ENCODE peak calls at places on chromosomes 11 and 22, in eight cellular contexts. One of them, this sample, is unnamed.

GRCh38 chr11:69156673-69157155 is 979 bp downstream of the SMIM38 start:
- DNase-seq in IMR-90: peak
- DNase-seq in neuronal stem cell: no peak
- DNase-seq in mesendoderm: no peak
- DNase-seq in GM23248: peak
- DNase-seq in SK-N-MC: no peak
- DNase-seq in keratinocyte: no peak
- DNase-seq in neural progenitor cell: no peak
- DNase-seq in this sample: no peak

GRCh38 chr11:79931692-79932091 is 490.9 kb upstream of the TENM4 start:
- DNase-seq in keratinocyte: no peak
- DNase-seq in SK-N-MC: no peak
- DNase-seq in IMR-90: no peak
- DNase-seq in neural progenitor cell: no peak
- DNase-seq in mesendoderm: peak
- DNase-seq in neuronal stem cell: no peak
- DNase-seq in GM23248: no peak
- DNase-seq in this sample: no peak

GRCh38 chr11:1161410-1162152 is 3.8 kb downstream of the MUC5AC start:
- DNase-seq in neuronal stem cell: no peak
- DNase-seq in neural progenitor cell: no peak
- DNase-seq in IMR-90: no peak
- DNase-seq in mesendoderm: no peak
- DNase-seq in SK-N-MC: no peak
- DNase-seq in GM23248: no peak
- DNase-seq in keratinocyte: no peak
- DNase-seq in this sample: peak

GRCh38 chr11:34311126-34311525 is 46.7 kb downstream of the ABTB2 start:
- DNase-seq in keratinocyte: no peak
- DNase-seq in SK-N-MC: no peak
- DNase-seq in neural progenitor cell: no peak
- DNase-seq in mesendoderm: no peak
- DNase-seq in GM23248: no peak
- DNase-seq in neuronal stem cell: no peak
- DNase-seq in IMR-90: no peak
- DNase-seq in this sample: no peak

GRCh38 chr11:124669193-124669592 is 4.3 kb downstream of the SIAE start:
- DNase-seq in GM23248: peak
- DNase-seq in IMR-90: peak
- DNase-seq in mesendoderm: peak
- DNase-seq in SK-N-MC: no peak
- DNase-seq in neural progenitor cell: peak
- DNase-seq in keratinocyte: no peak
- DNase-seq in neuronal stem cell: no peak
- DNase-seq in this sample: no peak

GRCh38 chr22:19110064-19110458 is 12.2 kb downstream of the DGCR2 start:
- DNase-seq in IMR-90: no peak
- DNase-seq in neuronal stem cell: no peak
- DNase-seq in mesendoderm: peak
- DNase-seq in SK-N-MC: no peak
- DNase-seq in keratinocyte: no peak
- DNase-seq in neural progenitor cell: peak
- DNase-seq in GM23248: no peak
- DNase-seq in this sample: no peak

GRCh38 chr11:109023029-109023428 is 358.2 kb downstream of the DDX10 start:
- DNase-seq in neural progenitor cell: no peak
- DNase-seq in GM23248: peak
- DNase-seq in keratinocyte: no peak
- DNase-seq in neuronal stem cell: no peak
- DNase-seq in SK-N-MC: no peak
- DNase-seq in mesendoderm: no peak
- DNase-seq in IMR-90: no peak
- DNase-seq in this sample: no peak

GRCh38 chr22:32760815-32761214 is 40.7 kb upstream of the TIMP3 start:
- DNase-seq in neuronal stem cell: no peak
- DNase-seq in mesendoderm: no peak
- DNase-seq in SK-N-MC: no peak
- DNase-seq in keratinocyte: no peak
- DNase-seq in GM23248: no peak
- DNase-seq in IMR-90: no peak
- DNase-seq in neural progenitor cell: no peak
- DNase-seq in this sample: peak

GRCh38 chr22:20965104-20965887 is 1.8 kb upstream of the AIFM3 start:
- DNase-seq in IMR-90: no peak
- DNase-seq in neural progenitor cell: peak
- DNase-seq in SK-N-MC: no peak
- DNase-seq in keratinocyte: no peak
- DNase-seq in GM23248: no peak
- DNase-seq in mesendoderm: no peak
- DNase-seq in neuronal stem cell: no peak
- DNase-seq in this sample: no peak

GRCh38 chr11:44301856-44302231 is 8.1 kb downstream of the ALX4 start:
- DNase-seq in mesendoderm: no peak
- DNase-seq in neuronal stem cell: no peak
- DNase-seq in neural progenitor cell: no peak
- DNase-seq in SK-N-MC: no peak
- DNase-seq in IMR-90: no peak
- DNase-seq in GM23248: peak
- DNase-seq in keratinocyte: no peak
- DNase-seq in this sample: no peak

GRCh38 chr11:126231725-126232459 is 20.3 kb downstream of the FAM118B start:
- DNase-seq in SK-N-MC: no peak
- DNase-seq in mesendoderm: no peak
- DNase-seq in IMR-90: peak
- DNase-seq in keratinocyte: no peak
- DNase-seq in neural progenitor cell: no peak
- DNase-seq in GM23248: no peak
- DNase-seq in neuronal stem cell: no peak
- DNase-seq in this sample: no peak

GRCh38 chr22:49956914-49957825 is 3.4 kb upstream of the PIM3 start:
- DNase-seq in mesendoderm: no peak
- DNase-seq in SK-N-MC: no peak
- DNase-seq in neural progenitor cell: no peak
- DNase-seq in neuronal stem cell: no peak
- DNase-seq in IMR-90: no peak
- DNase-seq in keratinocyte: no peak
- DNase-seq in GM23248: no peak
- DNase-seq in this sample: peak

GRCh38 chr22:46563381-46564083 is 26.1 kb upstream of the CELSR1 start:
- DNase-seq in SK-N-MC: no peak
- DNase-seq in IMR-90: peak
- DNase-seq in neural progenitor cell: peak
- DNase-seq in neuronal stem cell: no peak
- DNase-seq in keratinocyte: no peak
- DNase-seq in GM23248: peak
- DNase-seq in mesendoderm: peak
- DNase-seq in this sample: peak

GRCh38 chr11:304915-305833 is 2.4 kb upstream of the IFITM2 start:
- DNase-seq in mesendoderm: peak
- DNase-seq in neural progenitor cell: peak
- DNase-seq in keratinocyte: no peak
- DNase-seq in GM23248: peak
- DNase-seq in IMR-90: peak
- DNase-seq in neuronal stem cell: peak
- DNase-seq in SK-N-MC: peak
- DNase-seq in this sample: no peak

GRCh38 chr22:38504731-38505594 is 1.1 kb downstream of the DDX17 start:
- DNase-seq in GM23248: peak
- DNase-seq in IMR-90: peak
- DNase-seq in neuronal stem cell: peak
- DNase-seq in mesendoderm: peak
- DNase-seq in keratinocyte: no peak
- DNase-seq in SK-N-MC: no peak
- DNase-seq in neural progenitor cell: peak
- DNase-seq in this sample: peak

GRCh38 chr11:47105541-47105940 is 71.1 kb downstream of the ARFGAP2 start:
- DNase-seq in neuronal stem cell: no peak
- DNase-seq in SK-N-MC: no peak
- DNase-seq in keratinocyte: no peak
- DNase-seq in neural progenitor cell: no peak
- DNase-seq in GM23248: no peak
- DNase-seq in mesendoderm: no peak
- DNase-seq in IMR-90: no peak
- DNase-seq in this sample: no peak
- H3K9ac ChIP-seq in neuronal stem cell: no peak
- H3K9ac ChIP-seq in SK-N-MC: no peak
- H3K9ac ChIP-seq in keratinocyte: no peak
- H3K9ac ChIP-seq in neural progenitor cell: no peak
- H3K9ac ChIP-seq in GM23248: no peak
- H3K9ac ChIP-seq in mesendoderm: no peak
- H3K9ac ChIP-seq in IMR-90: no peak
- H3K9ac ChIP-seq in this sample: no peak

GRCh38 chr11:17542249-17542648 is 2.0 kb downstream of the USH1C start:
- DNase-seq in neuronal stem cell: no peak
- DNase-seq in neural progenitor cell: no peak
- DNase-seq in mesendoderm: no peak
- DNase-seq in SK-N-MC: no peak
- DNase-seq in GM23248: no peak
- DNase-seq in keratinocyte: no peak
- DNase-seq in IMR-90: no peak
- DNase-seq in this sample: no peak

GRCh38 chr11:17543041-17543440 is 1.2 kb downstream of the USH1C start:
- DNase-seq in neuronal stem cell: no peak
- DNase-seq in SK-N-MC: no peak
- DNase-seq in GM23248: no peak
- DNase-seq in IMR-90: no peak
- DNase-seq in keratinocyte: no peak
- DNase-seq in neural progenitor cell: no peak
- DNase-seq in mesendoderm: no peak
- DNase-seq in this sample: no peak

GRCh38 chr11:17544181-17544622 is at the start of gene USH1C:
- DNase-seq in neural progenitor cell: peak
- DNase-seq in GM23248: no peak
- DNase-seq in mesendoderm: peak
- DNase-seq in neuronal stem cell: no peak
- DNase-seq in IMR-90: no peak
- DNase-seq in SK-N-MC: no peak
- DNase-seq in keratinocyte: no peak
- DNase-seq in this sample: peak

GRCh38 chr11:17541330-17541885 is 2.8 kb downstream of the USH1C start:
- DNase-seq in mesendoderm: no peak
- DNase-seq in keratinocyte: no peak
- DNase-seq in neural progenitor cell: no peak
- DNase-seq in SK-N-MC: no peak
- DNase-seq in IMR-90: no peak
- DNase-seq in GM23248: no peak
- DNase-seq in neuronal stem cell: no peak
- DNase-seq in this sample: no peak

DNA sequence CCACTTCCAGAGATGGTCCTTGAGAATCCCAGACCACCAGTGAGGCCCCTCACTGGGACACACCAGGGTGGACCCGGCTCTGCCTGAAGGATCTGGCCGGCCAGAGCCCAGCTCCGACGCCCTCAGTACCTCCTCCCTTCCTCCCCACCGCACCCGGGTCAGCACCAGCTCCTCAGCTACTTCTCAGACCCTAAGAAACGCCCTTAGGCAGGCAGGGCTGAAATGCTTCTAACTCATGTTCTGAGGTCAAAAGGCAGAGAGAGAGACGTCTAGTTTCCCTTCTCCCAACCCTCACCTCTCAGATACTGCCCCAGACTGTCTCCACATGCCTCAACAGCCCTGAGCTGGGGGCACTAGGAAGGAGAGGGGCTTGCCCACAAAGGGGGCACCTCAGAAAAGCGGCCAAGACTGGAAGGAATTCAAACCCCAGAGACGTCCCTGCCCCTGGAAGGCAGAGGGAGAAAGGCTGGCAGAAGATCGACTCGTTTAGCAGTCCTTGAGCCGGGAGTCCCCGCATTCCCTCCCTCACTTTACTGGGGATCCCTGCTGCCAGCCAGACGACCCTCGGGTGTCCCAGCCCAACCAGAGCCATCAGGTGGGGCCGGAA is 539 bp downstream of the USH1C start:
- DNase-seq in IMR-90: no peak
- DNase-seq in keratinocyte: no peak
- DNase-seq in neural progenitor cell: no peak
- DNase-seq in neuronal stem cell: no peak
- DNase-seq in mesendoderm: no peak
- DNase-seq in GM23248: no peak
- DNase-seq in SK-N-MC: no peak
- DNase-seq in this sample: no peak
- H3K4me3 ChIP-seq in IMR-90: no peak
- H3K4me3 ChIP-seq in keratinocyte: no peak
- H3K4me3 ChIP-seq in neural progenitor cell: peak
- H3K4me3 ChIP-seq in neuronal stem cell: no peak
- H3K4me3 ChIP-seq in mesendoderm: peak
- H3K4me3 ChIP-seq in GM23248: no peak
- H3K4me3 ChIP-seq in SK-N-MC: no peak
- H3K4me3 ChIP-seq in this sample: peak

DNA sequence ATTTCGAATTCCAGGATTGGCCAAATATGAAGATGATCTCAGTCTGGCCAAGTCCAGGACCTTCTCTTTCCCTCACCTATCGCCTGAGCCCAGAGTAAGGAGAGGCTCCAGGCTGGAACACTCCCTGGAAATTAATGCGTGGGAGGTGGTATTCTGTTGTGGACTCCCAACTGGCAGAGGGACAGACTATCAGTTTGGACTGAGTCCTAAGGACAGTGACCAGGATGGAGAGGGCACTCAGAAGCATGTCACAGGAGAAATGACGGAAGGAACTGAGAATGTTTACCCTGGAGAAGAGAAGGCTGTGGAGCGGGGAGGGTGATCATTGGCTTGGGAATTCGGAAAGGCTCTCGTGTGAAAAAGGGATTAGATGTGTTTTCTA is 84.4 kb downstream of the RPL27A start:
- DNase-seq in SK-N-MC: no peak
- DNase-seq in keratinocyte: no peak
- DNase-seq in IMR-90: no peak
- DNase-seq in mesendoderm: peak
- DNase-seq in GM23248: no peak
- DNase-seq in neural progenitor cell: no peak
- DNase-seq in neuronal stem cell: no peak
- DNase-seq in this sample: no peak
- H3K27ac ChIP-seq in SK-N-MC: no peak
- H3K27ac ChIP-seq in keratinocyte: peak
- H3K27ac ChIP-seq in IMR-90: peak
- H3K27ac ChIP-seq in mesendoderm: no peak
- H3K27ac ChIP-seq in GM23248: peak
- H3K27ac ChIP-seq in neural progenitor cell: no peak
- H3K27ac ChIP-seq in neuronal stem cell: no peak
- H3K27ac ChIP-seq in this sample: peak

DNA sequence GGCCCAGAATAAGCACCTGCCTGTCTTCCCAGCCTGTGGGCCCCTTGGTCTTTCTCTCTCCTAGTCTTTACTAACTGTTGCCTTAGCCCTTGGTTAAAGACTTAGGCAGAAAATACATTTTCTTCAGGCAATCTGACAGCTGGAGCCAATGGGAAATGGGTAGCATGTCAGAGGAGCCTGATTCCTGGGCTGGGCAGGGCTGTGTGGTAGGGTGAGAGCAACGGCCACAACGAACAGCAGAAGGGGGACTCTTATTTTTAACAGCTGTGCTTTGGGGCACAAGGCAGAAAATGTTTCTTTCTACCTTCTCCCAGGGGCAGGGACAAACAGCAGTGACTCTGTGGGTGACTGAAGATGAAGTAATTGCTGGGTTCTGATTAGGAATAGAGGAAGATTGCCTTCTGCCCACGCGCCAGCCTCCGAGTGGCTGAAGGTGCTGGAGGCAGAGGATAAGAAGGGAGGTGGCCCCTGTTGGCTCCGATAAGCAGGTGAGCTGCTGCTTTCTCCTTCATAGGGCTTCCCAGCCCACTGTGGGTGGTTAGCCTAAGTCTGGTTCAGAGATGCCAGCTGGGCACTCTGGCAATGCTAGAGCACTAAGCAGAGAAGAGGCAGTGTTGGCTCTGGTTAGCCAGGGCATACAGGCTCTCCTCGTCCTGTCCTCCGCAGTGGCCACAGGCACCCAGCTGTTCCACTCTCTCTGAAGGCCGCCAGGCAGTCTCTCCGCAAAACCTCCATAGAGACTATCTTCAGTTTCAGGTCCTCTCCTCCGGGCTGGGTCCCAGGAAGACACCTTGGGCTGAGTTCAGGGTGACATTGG is 1.5 kb downstream of the YPEL4 start:
- DNase-seq in neural progenitor cell: no peak
- DNase-seq in mesendoderm: peak
- DNase-seq in keratinocyte: no peak
- DNase-seq in neuronal stem cell: no peak
- DNase-seq in GM23248: peak
- DNase-seq in SK-N-MC: no peak
- DNase-seq in IMR-90: no peak
- DNase-seq in this sample: peak
- H3K9ac ChIP-seq in neural progenitor cell: no peak
- H3K9ac ChIP-seq in mesendoderm: peak
- H3K9ac ChIP-seq in keratinocyte: peak
- H3K9ac ChIP-seq in neuronal stem cell: peak
- H3K9ac ChIP-seq in GM23248: peak
- H3K9ac ChIP-seq in SK-N-MC: no peak
- H3K9ac ChIP-seq in IMR-90: peak
- H3K9ac ChIP-seq in this sample: no peak